ENCODE peak calls at places on chromosome 14, in nine cellular contexts. One of them, this sample, is unnamed. For H3K4me1, the result is how much of the 10 kb centered on the place peaks cover.

GRCh38 chr14:98120831-98121464 is 1151.0 kb downstream of the BCL11B start:
- DNase-seq in HCT116: no peak
- DNase-seq in sigmoid colon: no peak
- DNase-seq in stomach: no peak
- DNase-seq in endothelial cell of umbilical vein: no peak
- DNase-seq in breast epithelium: no peak
- DNase-seq in suprapubic skin: no peak
- DNase-seq in upper lobe of left lung: no peak
- DNase-seq in Panc1: no peak
- DNase-seq in this sample: no peak

GRCh38 chr14:53493895-53494294 is 340.8 kb upstream of the DDHD1 start:
- DNase-seq in upper lobe of left lung: no peak
- DNase-seq in breast epithelium: no peak
- DNase-seq in suprapubic skin: no peak
- DNase-seq in HCT116: no peak
- DNase-seq in endothelial cell of umbilical vein: no peak
- DNase-seq in sigmoid colon: no peak
- DNase-seq in Panc1: no peak
- DNase-seq in stomach: no peak
- DNase-seq in this sample: no peak

GRCh38 chr14:94780536-94781404 is 10.9 kb upstream of the GSC start:
- DNase-seq in Panc1: no peak
- DNase-seq in stomach: no peak
- DNase-seq in suprapubic skin: no peak
- DNase-seq in HCT116: no peak
- DNase-seq in breast epithelium: no peak
- DNase-seq in endothelial cell of umbilical vein: no peak
- DNase-seq in sigmoid colon: no peak
- DNase-seq in upper lobe of left lung: no peak
- DNase-seq in this sample: no peak

GRCh38 chr14:35299708-35300107 is 7.5 kb downstream of the PSMA6 start:
- DNase-seq in upper lobe of left lung: no peak
- DNase-seq in breast epithelium: no peak
- DNase-seq in stomach: no peak
- DNase-seq in endothelial cell of umbilical vein: no peak
- DNase-seq in sigmoid colon: no peak
- DNase-seq in Panc1: no peak
- DNase-seq in suprapubic skin: no peak
- DNase-seq in HCT116: no peak
- DNase-seq in this sample: no peak

GRCh38 chr14:35949933-35950332 is 123.8 kb downstream of the BRMS1L start:
- DNase-seq in stomach: peak
- DNase-seq in Panc1: no peak
- DNase-seq in breast epithelium: no peak
- DNase-seq in suprapubic skin: no peak
- DNase-seq in HCT116: no peak
- DNase-seq in sigmoid colon: no peak
- DNase-seq in upper lobe of left lung: no peak
- DNase-seq in endothelial cell of umbilical vein: no peak
- DNase-seq in this sample: no peak

GRCh38 chr14:52248057-52248456 is 19.4 kb upstream of the PTGDR start:
- DNase-seq in HCT116: no peak
- DNase-seq in upper lobe of left lung: no peak
- DNase-seq in breast epithelium: no peak
- DNase-seq in endothelial cell of umbilical vein: no peak
- DNase-seq in stomach: no peak
- DNase-seq in suprapubic skin: no peak
- DNase-seq in Panc1: no peak
- DNase-seq in sigmoid colon: no peak
- DNase-seq in this sample: no peak

GRCh38 chr14:58865520-58866281 is 227.9 kb downstream of the DACT1 start:
- DNase-seq in HCT116: no peak
- DNase-seq in sigmoid colon: no peak
- DNase-seq in Panc1: no peak
- DNase-seq in endothelial cell of umbilical vein: no peak
- DNase-seq in breast epithelium: no peak
- DNase-seq in suprapubic skin: no peak
- DNase-seq in upper lobe of left lung: no peak
- DNase-seq in stomach: no peak
- DNase-seq in this sample: no peak

GRCh38 chr14:94548999-94549985 is 11.9 kb upstream of the SERPINA4 start:
- DNase-seq in suprapubic skin: no peak
- DNase-seq in stomach: peak
- DNase-seq in HCT116: peak
- DNase-seq in sigmoid colon: no peak
- DNase-seq in endothelial cell of umbilical vein: peak
- DNase-seq in upper lobe of left lung: peak
- DNase-seq in Panc1: peak
- DNase-seq in breast epithelium: peak
- DNase-seq in this sample: peak

GRCh38 chr14:88241810-88242209 is 81.3 kb downstream of the KCNK10 start:
- DNase-seq in stomach: no peak
- DNase-seq in endothelial cell of umbilical vein: no peak
- DNase-seq in Panc1: no peak
- DNase-seq in HCT116: no peak
- DNase-seq in breast epithelium: no peak
- DNase-seq in sigmoid colon: no peak
- DNase-seq in upper lobe of left lung: no peak
- DNase-seq in suprapubic skin: no peak
- DNase-seq in this sample: no peak

GRCh38 chr14:76924363-76925151 is 98.3 kb downstream of the LRRC74A start:
- DNase-seq in stomach: no peak
- DNase-seq in sigmoid colon: no peak
- DNase-seq in Panc1: no peak
- DNase-seq in HCT116: no peak
- DNase-seq in endothelial cell of umbilical vein: no peak
- DNase-seq in suprapubic skin: no peak
- DNase-seq in upper lobe of left lung: no peak
- DNase-seq in breast epithelium: no peak
- DNase-seq in this sample: no peak

GRCh38 chr14:93946506-93947170 is 19.5 kb downstream of the FAM181A start:
- DNase-seq in endothelial cell of umbilical vein: no peak
- DNase-seq in stomach: no peak
- DNase-seq in Panc1: no peak
- DNase-seq in sigmoid colon: no peak
- DNase-seq in breast epithelium: no peak
- DNase-seq in suprapubic skin: no peak
- DNase-seq in upper lobe of left lung: no peak
- DNase-seq in HCT116: no peak
- DNase-seq in this sample: no peak

GRCh38 chr14:56846970-56847928 is 37.0 kb upstream of the OTX2 start:
- DNase-seq in sigmoid colon: no peak
- DNase-seq in Panc1: no peak
- DNase-seq in upper lobe of left lung: no peak
- DNase-seq in breast epithelium: no peak
- DNase-seq in stomach: no peak
- DNase-seq in suprapubic skin: no peak
- DNase-seq in endothelial cell of umbilical vein: no peak
- DNase-seq in HCT116: no peak
- DNase-seq in this sample: no peak

GRCh38 chr14:61646366-61647101 is 48.8 kb upstream of the HIF1A start:
- DNase-seq in endothelial cell of umbilical vein: no peak
- DNase-seq in suprapubic skin: no peak
- DNase-seq in breast epithelium: no peak
- DNase-seq in sigmoid colon: no peak
- DNase-seq in upper lobe of left lung: no peak
- DNase-seq in Panc1: no peak
- DNase-seq in HCT116: no peak
- DNase-seq in stomach: no peak
- DNase-seq in this sample: no peak

GRCh38 chr14:95463173-95463901 is 53.1 kb downstream of the SYNE3 start:
- DNase-seq in HCT116: no peak
- DNase-seq in stomach: peak
- DNase-seq in suprapubic skin: no peak
- DNase-seq in Panc1: no peak
- DNase-seq in upper lobe of left lung: no peak
- DNase-seq in endothelial cell of umbilical vein: peak
- DNase-seq in sigmoid colon: no peak
- DNase-seq in breast epithelium: no peak
- DNase-seq in this sample: peak

GRCh38 chr14:64598404-64598803 is 48.6 kb downstream of the PPP1R36 start:
- DNase-seq in endothelial cell of umbilical vein: no peak
- DNase-seq in HCT116: no peak
- DNase-seq in Panc1: no peak
- DNase-seq in breast epithelium: no peak
- DNase-seq in upper lobe of left lung: no peak
- DNase-seq in suprapubic skin: no peak
- DNase-seq in sigmoid colon: no peak
- DNase-seq in stomach: no peak
- DNase-seq in this sample: no peak
- H3K4me1 ChIP-seq in endothelial cell of umbilical vein: under half
- H3K4me1 ChIP-seq in HCT116: under half
- H3K4me1 ChIP-seq in Panc1: under half
- H3K4me1 ChIP-seq in breast epithelium: under half
- H3K4me1 ChIP-seq in upper lobe of left lung: under half
- H3K4me1 ChIP-seq in suprapubic skin: under half
- H3K4me1 ChIP-seq in sigmoid colon: under half
- H3K4me1 ChIP-seq in stomach: under half
- H3K4me1 ChIP-seq in this sample: under half

DNA sequence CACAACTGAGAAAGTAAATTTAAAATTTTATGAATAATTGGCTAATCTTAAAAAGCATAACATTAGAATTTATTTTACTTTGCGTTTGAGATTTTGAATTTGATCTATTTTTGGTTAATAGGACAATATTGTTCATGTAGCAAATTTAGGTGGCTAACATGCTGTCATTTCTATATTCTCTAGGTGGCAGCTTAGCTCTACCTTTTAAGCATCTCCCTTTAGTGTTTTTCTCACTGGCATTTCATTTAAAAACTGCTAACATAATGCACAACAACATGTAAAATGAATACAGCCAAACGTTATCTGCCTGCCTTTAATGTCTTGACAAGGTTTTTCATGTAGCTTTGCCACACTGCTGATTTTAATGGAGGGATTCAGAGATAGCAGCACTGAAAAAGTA is 272.3 kb upstream of the FBXO33 start:
- DNase-seq in breast epithelium: no peak
- DNase-seq in suprapubic skin: no peak
- DNase-seq in endothelial cell of umbilical vein: no peak
- DNase-seq in stomach: no peak
- DNase-seq in sigmoid colon: no peak
- DNase-seq in Panc1: no peak
- DNase-seq in HCT116: no peak
- DNase-seq in upper lobe of left lung: no peak
- DNase-seq in this sample: no peak
- TF ChIP-seq CTCF in breast epithelium: no peak
- TF ChIP-seq CTCF in suprapubic skin: no peak
- TF ChIP-seq CTCF in endothelial cell of umbilical vein: no peak
- TF ChIP-seq CTCF in stomach: no peak
- TF ChIP-seq CTCF in sigmoid colon: no peak
- TF ChIP-seq CTCF in Panc1: no peak
- TF ChIP-seq CTCF in HCT116: no peak
- TF ChIP-seq CTCF in upper lobe of left lung: no peak
- TF ChIP-seq CTCF in this sample: no peak

DNA sequence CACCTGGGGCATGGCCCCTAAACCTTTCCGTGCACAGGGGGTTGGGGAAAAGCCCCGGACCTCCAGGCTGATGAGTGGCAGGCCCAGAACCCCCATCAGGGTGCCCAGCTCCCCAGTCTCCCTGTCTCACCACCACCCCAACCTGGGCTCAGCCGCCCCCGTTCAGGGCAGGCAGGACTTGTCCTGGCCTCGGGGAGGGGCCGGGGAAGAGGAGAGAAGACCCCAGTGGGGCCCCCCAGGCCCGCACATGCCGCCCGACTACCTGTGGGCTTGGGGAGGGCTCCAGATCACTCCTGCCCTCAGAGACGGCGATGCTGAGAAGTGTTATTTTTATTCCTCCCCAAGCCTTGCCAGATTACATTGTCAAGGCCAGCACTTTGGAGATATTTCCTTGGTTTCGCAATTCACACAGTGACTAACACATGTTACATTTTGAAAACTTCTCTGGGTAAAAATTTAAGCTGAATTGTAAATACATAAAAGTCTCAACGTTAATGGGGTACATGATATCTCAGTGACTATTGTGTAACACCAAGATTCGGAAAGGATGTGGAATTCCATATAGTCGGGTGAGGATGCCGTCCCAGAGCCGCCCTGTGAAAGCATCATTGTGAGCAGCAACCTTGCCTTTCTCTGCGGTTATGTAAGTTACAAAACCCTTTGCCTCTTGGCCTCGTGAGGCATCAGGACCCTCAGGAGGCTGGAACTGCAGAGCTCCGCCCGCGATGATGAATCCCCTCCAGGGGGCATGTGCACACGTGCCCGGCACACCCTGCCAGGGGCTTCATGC is 85.6 kb upstream of the DIO3 start:
- DNase-seq in endothelial cell of umbilical vein: no peak
- DNase-seq in upper lobe of left lung: no peak
- DNase-seq in breast epithelium: peak
- DNase-seq in stomach: peak
- DNase-seq in sigmoid colon: peak
- DNase-seq in HCT116: no peak
- DNase-seq in Panc1: no peak
- DNase-seq in suprapubic skin: peak
- DNase-seq in this sample: no peak
- TF ChIP-seq POLR2AphosphoS5 in endothelial cell of umbilical vein: no peak
- TF ChIP-seq POLR2AphosphoS5 in upper lobe of left lung: no peak
- TF ChIP-seq POLR2AphosphoS5 in breast epithelium: no peak
- TF ChIP-seq POLR2AphosphoS5 in stomach: no peak
- TF ChIP-seq POLR2AphosphoS5 in sigmoid colon: no peak
- TF ChIP-seq POLR2AphosphoS5 in HCT116: no peak
- TF ChIP-seq POLR2AphosphoS5 in Panc1: no peak
- TF ChIP-seq POLR2AphosphoS5 in suprapubic skin: no peak
- TF ChIP-seq POLR2AphosphoS5 in this sample: no peak

DNA sequence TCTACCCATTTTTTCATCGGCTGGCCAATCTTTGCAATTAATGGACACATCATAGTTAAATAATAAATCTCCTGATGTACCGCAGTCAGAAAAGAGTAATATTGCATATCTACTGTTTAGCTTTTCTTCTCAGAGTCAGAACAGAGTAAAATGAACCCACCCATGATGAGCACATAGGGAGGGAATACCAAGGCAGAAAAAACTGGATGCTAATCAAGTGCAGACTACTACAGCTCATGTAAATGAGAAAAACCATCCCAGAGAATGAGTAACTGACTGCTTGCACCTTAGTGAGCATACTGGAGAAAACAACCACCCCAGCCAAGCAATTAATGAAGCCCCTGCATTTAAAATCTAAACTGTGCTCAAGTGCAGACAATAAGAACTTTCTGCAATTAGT is 483.7 kb downstream of the MDGA2 start:
- DNase-seq in endothelial cell of umbilical vein: no peak
- DNase-seq in upper lobe of left lung: no peak
- DNase-seq in stomach: no peak
- DNase-seq in Panc1: no peak
- DNase-seq in suprapubic skin: no peak
- DNase-seq in sigmoid colon: no peak
- DNase-seq in breast epithelium: no peak
- DNase-seq in HCT116: no peak
- DNase-seq in this sample: no peak
- H3K4me1 ChIP-seq in endothelial cell of umbilical vein: under half
- H3K4me1 ChIP-seq in upper lobe of left lung: under half
- H3K4me1 ChIP-seq in stomach: under half
- H3K4me1 ChIP-seq in Panc1: under half
- H3K4me1 ChIP-seq in suprapubic skin: under half
- H3K4me1 ChIP-seq in sigmoid colon: under half
- H3K4me1 ChIP-seq in breast epithelium: under half
- H3K4me1 ChIP-seq in HCT116: under half
- H3K4me1 ChIP-seq in this sample: under half

This sample was measured in transverse colon.